ENCODE peak calls at places on chromosomes 5 and 9, in seven cellular contexts. Y, I, L, F, S, O and X are unnamed samples.
A peak's percentile ranks its signal among the peaks of the same experiment; 100 is the strongest.

GRCh38 chr9:132074736-132075135 is 4.9 kb downstream of the MED27 start:
- DNase-seq in Y (no peak), I (peak; percentile 72), L (no peak), F (no peak), S (no peak), O (no peak), X (no peak)

GRCh38 chr9:107739601-107740082 is 250.1 kb upstream of the KLF4 start:
- DNase-seq in Y (no peak), I (peak; percentile 91), L (no peak), F (no peak), S (peak; percentile 74), O (no peak), X (no peak)

GRCh38 chr5:19531374-19531952 is 456.5 kb downstream of the CDH18 start:
- DNase-seq in Y (no peak), I (no peak), L (peak; percentile 23), F (no peak), S (no peak), O (peak; percentile 72), X (no peak)

GRCh38 chr5:154753792-154754191 is 1.4 kb upstream of the LARP1 start:
- DNase-seq in Y (no peak), I (peak; percentile 93), L (no peak), F (no peak), S (peak; percentile 96), O (peak; percentile 12), X (no peak)

GRCh38 chr9:93118863-93119702 is 15.0 kb downstream of the NINJ1 start:
- DNase-seq in Y (peak; percentile 12), I (no peak), L (no peak), F (no peak), S (peak; percentile 64), O (no peak), X (no peak)

GRCh38 chr5:92780057-92780456 is 801.0 kb downstream of the NR2F1-AS1 start:
- DNase-seq in Y (no peak), I (no peak), L (no peak), F (no peak), S (no peak), O (no peak), X (no peak)

GRCh38 chr5:168136340-168136739 is 155.1 kb upstream of the WWC1 start:
- DNase-seq in Y (no peak), I (no peak), L (no peak), F (no peak), S (no peak), O (no peak), X (no peak)

GRCh38 chr5:67152400-67152799 is 44.2 kb downstream of the CD180 start:
- DNase-seq in Y (no peak), I (no peak), L (no peak), F (no peak), S (no peak), O (no peak), X (no peak)

GRCh38 chr9:87498046-87498815 is 564 bp downstream of the DAPK1 start:
- DNase-seq in Y (no peak), I (peak; percentile 27), L (peak; percentile 37), F (peak; percentile 72), S (peak; percentile 78), O (peak; percentile 51), X (peak; percentile 52)

GRCh38 chr9:131105952-131106351 is 9.6 kb downstream of the AIF1L start:
- DNase-seq in Y (no peak), I (no peak), L (no peak), F (no peak), S (no peak), O (no peak), X (no peak)

GRCh38 chr9:89022071-89022721 is 30.9 kb downstream of the S1PR3 start:
- DNase-seq in Y (no peak), I (peak; percentile 59), L (no peak), F (no peak), S (no peak), O (peak; percentile 81), X (no peak)

GRCh38 chr5:38551020-38552017 is 5.1 kb downstream of the LIFR start:
- DNase-seq in Y (no peak), I (peak; percentile 75), L (peak; percentile 33), F (peak; percentile 73), S (no peak), O (peak; percentile 22), X (peak; percentile 20)

GRCh38 chr9:133629221-133630110 is 6.7 kb upstream of the DBH start:
- DNase-seq in Y (no peak), I (no peak), L (no peak), F (no peak), S (no peak), O (no peak), X (no peak)

GRCh38 chr5:1366514-1366913 is 21.6 kb upstream of the CLPTM1L start:
- DNase-seq in Y (peak; percentile 78), I (no peak), L (no peak), F (no peak), S (no peak), O (no peak), X (peak; percentile 61)

GRCh38 chr5:129904102-129904666 is at the start of gene CHSY3:
- DNase-seq in Y (peak; percentile 6), I (peak; percentile 69), L (peak; percentile 83), F (peak; percentile 77), S (peak; percentile 90), O (peak; percentile 88), X (peak; percentile 32)

GRCh38 chr5:117652640-117653280 is 1078.1 kb upstream of the SEMA6A start:
- DNase-seq in Y (no peak), I (no peak), L (no peak), F (no peak), S (no peak), O (no peak), X (no peak)

GRCh38 chr5:132138260-132138659 is 64.7 kb downstream of the CSF2 start:
- DNase-seq in Y (no peak), I (peak; percentile 74), L (no peak), F (no peak), S (no peak), O (no peak), X (no peak)

GRCh38 chr5:148956632-148957385 is 106.1 kb downstream of the SH3TC2 start:
- DNase-seq in Y (no peak), I (no peak), L (peak; percentile 43), F (no peak), S (no peak), O (peak; percentile 71), X (no peak)

GRCh38 chr5:150789943-150790611 is 11.5 kb downstream of the SMIM3 start:
- DNase-seq in Y (no peak), I (peak; percentile 98), L (peak; percentile 16), F (peak; percentile 96), S (peak; percentile 75), O (peak; percentile 51), X (peak; percentile 70)

GRCh38 chr9:137435980-137436760 is 5.0 kb downstream of the ENTPD8 start:
- DNase-seq in Y (no peak), I (peak; percentile 74), L (no peak), F (no peak), S (peak; percentile 88), O (peak; percentile 89), X (no peak)

GRCh38 chr9:128689820-128690683 is 1.0 kb downstream of the SET start:
- DNase-seq in Y (peak; percentile 74), I (peak; percentile 59), L (no peak), F (peak; percentile 78), S (peak; percentile 76), O (peak; percentile 9), X (peak; percentile 77)

GRCh38 chr9:38038307-38039089 is 30.5 kb downstream of the SHB start:
- DNase-seq in Y (peak; percentile 13), I (no peak), L (no peak), F (no peak), S (peak; percentile 67), O (no peak), X (peak; percentile 53)

GRCh38 chr5:174736351-174736721 is 12.0 kb downstream of the MSX2 start:
- DNase-seq in Y (no peak), I (peak; percentile 51), L (no peak), F (no peak), S (no peak), O (no peak), X (no peak)

GRCh38 chr5:54610197-54610898 is 92.8 kb downstream of the SNX18 start:
- DNase-seq in Y (peak; percentile 72), I (no peak), L (peak; percentile 77), F (peak; percentile 16), S (no peak), O (no peak), X (peak; percentile 34)

GRCh38 chr9:74940600-74940999 is 12.1 kb downstream of the C9orf40 start:
- DNase-seq in Y (no peak), I (no peak), L (no peak), F (peak; percentile 49), S (no peak), O (no peak), X (no peak)

GRCh38 chr5:40479939-40480338 is 199.8 kb upstream of the PTGER4 start:
- DNase-seq in Y (no peak), I (no peak), L (no peak), F (no peak), S (no peak), O (no peak), X (no peak)

GRCh38 chr9:114364123-114364522 is 23.7 kb downstream of the AKNA start:
- DNase-seq in Y (no peak), I (peak; percentile 88), L (no peak), F (no peak), S (no peak), O (no peak), X (no peak)

GRCh38 chr9:137437691-137438590 is 3.2 kb downstream of the ENTPD8 start:
- DNase-seq in Y (no peak), I (no peak), L (no peak), F (no peak), S (no peak), O (no peak), X (no peak)

GRCh38 chr9:88680505-88681160 is 145.7 kb downstream of the NXNL2 start:
- DNase-seq in Y (no peak), I (no peak), L (no peak), F (no peak), S (no peak), O (no peak), X (no peak)

GRCh38 chr5:114120166-114120565 is 241.7 kb upstream of the KCNN2 start:
- DNase-seq in Y (no peak), I (no peak), L (no peak), F (no peak), S (no peak), O (no peak), X (no peak)
- TF ChIP-seq CTCF in Y (no peak), I (no peak), L (no peak), F (no peak), S (no peak), O (no peak), X (no peak)

DNA sequence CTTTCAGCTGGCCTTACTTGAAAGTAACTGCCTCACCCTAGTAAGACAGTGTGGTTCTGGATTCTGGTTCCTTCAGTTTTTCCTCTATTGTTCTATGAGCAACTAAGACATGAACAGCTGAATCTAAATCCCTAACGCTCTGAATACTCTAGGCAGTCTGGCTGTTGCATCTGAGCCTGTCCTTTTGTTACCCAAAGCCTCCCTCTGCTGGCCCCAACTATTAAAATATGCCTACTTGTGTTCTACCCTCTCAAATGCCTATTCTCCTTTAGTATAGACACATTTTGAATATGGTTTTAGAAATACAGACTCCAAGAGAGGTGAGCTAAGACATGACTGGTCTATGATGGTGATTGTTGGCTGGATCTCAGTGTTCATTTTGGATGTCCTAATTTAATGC is 1203.6 kb upstream of the DMAC1 start:
- DNase-seq in Y (no peak), I (peak; percentile 58), L (no peak), F (no peak), S (no peak), O (peak; percentile 11), X (no peak)
- TF ChIP-seq CTCF in Y (no peak), I (no peak), L (peak; percentile 14), F (no peak), S (no peak), O (no peak), X (no peak)

GRCh38 chr9:76218151-76218867 is 175.9 kb downstream of the RFK start:
- DNase-seq in Y (no peak), I (no peak), L (no peak), F (no peak), S (no peak), O (no peak), X (no peak)
- TF ChIP-seq CTCF in Y (no peak), I (no peak), L (no peak), F (no peak), S (no peak), O (no peak), X (no peak)

GRCh38 chr9:123102380-123103113 is 69.1 kb downstream of the GPR21 start:
- DNase-seq in Y (no peak), I (no peak), L (no peak), F (peak; percentile 31), S (no peak), O (no peak), X (no peak)
- TF ChIP-seq CTCF in Y (peak; percentile 36), I (peak; percentile 16), L (peak; percentile 42), F (peak; percentile 50), S (no peak), O (no peak), X (peak; percentile 41)